ENCODE peak calls at places on chromosome 4, in seven cellular contexts. W is left cardiac atrium, Z is epithelial cell of esophagus, T is Peyer's patch, E is amygdala, B is fibroblast of mammary gland, V is type B pancreatic cell. A is an unnamed sample.

GRCh38 chr4:89868999-89869589 is 25.6 kb upstream of the MMRN1 start:
- DNase-seq in Z (peak), V (no peak), E (no peak), B (peak), T (no peak), W (no peak), A (no peak)

GRCh38 chr4:38605181-38605764 is 58.7 kb upstream of the KLF3 start:
- DNase-seq in T (no peak), E (no peak), W (no peak), Z (no peak), V (no peak), B (no peak), A (no peak)

GRCh38 chr4:14152834-14153519 is 525.5 kb upstream of the BOD1L1 start:
- DNase-seq in V (no peak), T (no peak), Z (no peak), B (no peak), W (no peak), E (no peak), A (no peak)

GRCh38 chr4:167025651-167026050 is 208.6 kb downstream of the SPOCK3 start:
- DNase-seq in T (no peak), V (no peak), W (no peak), B (no peak), Z (peak), E (no peak), A (no peak)

GRCh38 chr4:138890921-138891570 is 124.5 kb upstream of the NOCT start:
- DNase-seq in V (no peak), T (no peak), E (no peak), Z (no peak), W (no peak), B (no peak), A (no peak)

GRCh38 chr4:160370046-160370445 is 1267.2 kb downstream of the RAPGEF2 start:
- DNase-seq in V (no peak), T (no peak), W (no peak), B (no peak), Z (peak), E (no peak), A (no peak)

GRCh38 chr4:35730414-35730813 is 513.9 kb downstream of the ARAP2 start:
- DNase-seq in Z (no peak), B (no peak), T (no peak), V (no peak), W (no peak), E (no peak), A (no peak)

GRCh38 chr4:2261110-2261852 is 628 bp downstream of the MXD4 start:
- DNase-seq in V (no peak), W (peak), T (peak), Z (peak), E (no peak), B (peak), A (peak)

GRCh38 chr4:136392576-136392975 is 1139.7 kb downstream of the PCDH18 start:
- DNase-seq in E (no peak), W (no peak), Z (peak), V (no peak), T (no peak), B (peak), A (no peak)

GRCh38 chr4:27678027-27678426 is 817.4 kb downstream of the STIM2 start:
- DNase-seq in V (no peak), T (no peak), Z (no peak), B (no peak), E (no peak), W (no peak), A (no peak)

GRCh38 chr4:153420361-153420760 is 45.8 kb upstream of the TMEM131L start:
- DNase-seq in Z (no peak), W (no peak), T (no peak), B (peak), E (no peak), V (no peak), A (no peak)

GRCh38 chr4:2510351-2511259 is 25.8 kb upstream of the FAM193A start:
- DNase-seq in B (no peak), T (no peak), W (no peak), Z (no peak), E (no peak), V (no peak), A (no peak)

GRCh38 chr4:131644619-131645018 is 1504.5 kb upstream of the PCDH10 start:
- DNase-seq in Z (peak), V (no peak), E (no peak), W (no peak), T (no peak), B (peak), A (no peak)

GRCh38 chr4:183721207-183722081 is 62.4 kb downstream of the TRAPPC11 start:
- DNase-seq in V (no peak), Z (peak), E (peak), T (peak), B (peak), W (peak), A (no peak)

GRCh38 chr4:4842476-4843441 is 16.7 kb upstream of the MSX1 start:
- DNase-seq in Z (no peak), W (no peak), T (no peak), E (no peak), V (no peak), B (no peak), A (peak)

GRCh38 chr4:108466936-108467902 is 153.2 kb upstream of the RPL34 start:
- DNase-seq in E (no peak), T (no peak), Z (peak), W (no peak), V (no peak), B (peak), A (no peak)

GRCh38 chr4:100828986-100829685 is 311.3 kb upstream of the EMCN start:
- DNase-seq in Z (peak), W (no peak), T (no peak), E (no peak), B (peak), V (no peak), A (no peak)

GRCh38 chr4:24434193-24434728 is 150.1 kb downstream of the DHX15 start:
- DNase-seq in T (no peak), W (no peak), V (no peak), Z (no peak), B (no peak), E (no peak), A (no peak)

GRCh38 chr4:174406416-174406815 is 115.9 kb downstream of the HPGD start:
- DNase-seq in W (no peak), T (no peak), V (no peak), E (no peak), B (peak), Z (no peak), A (no peak)

GRCh38 chr4:56197387-56197786 is 189.9 kb downstream of the AASDH start:
- DNase-seq in V (no peak), T (no peak), Z (no peak), B (peak), W (no peak), E (no peak), A (no peak)

GRCh38 chr4:17038510-17039176 is 140.2 kb upstream of the LDB2 start:
- DNase-seq in T (no peak), Z (no peak), B (no peak), V (no peak), W (no peak), E (no peak), A (no peak)

GRCh38 chr4:165692082-165692481 is 181.0 kb upstream of the TLL1 start:
- DNase-seq in T (no peak), W (no peak), Z (peak), B (peak), V (no peak), E (no peak), A (no peak)

GRCh38 chr4:141871086-141871485 is 234.7 kb downstream of the IL15 start:
- DNase-seq in T (no peak), E (no peak), V (no peak), B (peak), W (no peak), Z (peak), A (no peak)

GRCh38 chr4:40448875-40449274 is 113.7 kb downstream of the CHRNA9 start:
- DNase-seq in B (no peak), W (peak), V (no peak), T (peak), E (no peak), Z (peak), A (no peak)

GRCh38 chr4:139017861-139018260 is 2.3 kb downstream of the NOCT start:
- DNase-seq in T (no peak), B (peak), E (no peak), W (no peak), V (no peak), Z (no peak), A (no peak)

GRCh38 chr4:123573866-123574508 is 177.4 kb downstream of the SPRY1 start:
- DNase-seq in V (no peak), Z (peak), T (no peak), E (no peak), B (no peak), W (no peak), A (no peak)

GRCh38 chr4:81360722-81361121 is 111.0 kb downstream of the RASGEF1B start:
- DNase-seq in Z (peak), T (no peak), V (no peak), E (no peak), B (peak), W (no peak), A (no peak)

GRCh38 chr4:94544811-94545210 is 93.1 kb downstream of the PDLIM5 start:
- DNase-seq in T (no peak), W (no peak), E (no peak), Z (peak), V (no peak), B (peak), A (no peak)

GRCh38 chr4:85761803-85762202 is 286.9 kb downstream of the ARHGAP24 start:
- DNase-seq in V (no peak), E (no peak), T (no peak), B (peak), W (peak), Z (no peak), A (no peak)

GRCh38 chr4:27764526-27764837 is 903.8 kb downstream of the STIM2 start:
- DNase-seq in W (no peak), V (no peak), Z (no peak), T (no peak), E (no peak), B (no peak), A (no peak)

GRCh38 chr4:38781854-38782261 is 932 bp downstream of the TLR10 start:
- DNase-seq in W (no peak), V (no peak), E (no peak), B (no peak), T (no peak), Z (no peak), A (no peak)

GRCh38 chr4:150960818-150961217 is 54.3 kb downstream of the LRBA start:
- DNase-seq in B (peak), V (no peak), Z (peak), W (no peak), E (no peak), T (no peak), A (no peak)

GRCh38 chr4:153176938-153177337 is 27.3 kb upstream of the TRIM2 start:
- DNase-seq in B (no peak), V (no peak), T (no peak), E (no peak), W (no peak), Z (no peak), A (no peak)